ENCODE peak calls at places on chromosome 11, in seven cellular contexts. S is neural crest cell, M is Caco-2, B is cardiac fibroblast, D is lower lobe of right lung, X is pancreas, G is HFF-Myc. V is an unnamed sample.

GRCh38 chr11:132171031-132171430 is 800.6 kb downstream of the NTM start:
- DNase-seq in M (no peak), X (no peak), S (no peak), B (no peak), D (no peak), G (no peak), V (no peak)

GRCh38 chr11:16703795-16704194 is 34.7 kb upstream of the C11orf58 start:
- DNase-seq in D (no peak), S (no peak), M (no peak), X (no peak), G (no peak), B (no peak), V (no peak)

GRCh38 chr11:78499971-78500370 is 74.7 kb downstream of the NARS2 start:
- DNase-seq in D (no peak), S (no peak), B (peak), G (no peak), M (no peak), X (no peak), V (no peak)

GRCh38 chr11:11806074-11806473 is 35.7 kb upstream of the USP47 start:
- DNase-seq in B (no peak), D (no peak), G (no peak), S (no peak), M (no peak), X (no peak), V (no peak)

GRCh38 chr11:132084433-132084832 is 714.0 kb downstream of the NTM start:
- DNase-seq in X (no peak), G (no peak), D (no peak), B (no peak), M (no peak), S (no peak), V (no peak)

GRCh38 chr11:79366218-79366617 is 74.6 kb downstream of the TENM4 start:
- DNase-seq in X (no peak), G (no peak), D (no peak), B (no peak), M (no peak), S (no peak), V (no peak)

GRCh38 chr11:65150513-65151271 is 16.4 kb upstream of the SYVN1 start:
- DNase-seq in M (no peak), S (no peak), D (peak), X (peak), G (peak), B (peak), V (peak)

GRCh38 chr11:101187748-101188147 is 58.1 kb upstream of the PGR start:
- DNase-seq in S (no peak), G (no peak), M (no peak), B (no peak), X (no peak), D (no peak), V (no peak)

GRCh38 chr11:76576166-76576565 is 94.4 kb downstream of the LRRC32 start:
- DNase-seq in M (no peak), D (no peak), S (no peak), X (no peak), G (no peak), B (no peak), V (no peak)

GRCh38 chr11:130070829-130071205 is 1.1 kb downstream of the APLP2 start:
- DNase-seq in G (no peak), D (peak), S (no peak), X (no peak), B (peak), M (no peak), V (no peak)

GRCh38 chr11:12079726-12080556 is 30.4 kb upstream of the MICAL2 start:
- DNase-seq in M (peak), G (peak), X (no peak), B (peak), D (no peak), S (no peak), V (no peak)

GRCh38 chr11:78731008-78731407 is 156.3 kb upstream of the NARS2 start:
- DNase-seq in G (no peak), S (no peak), X (no peak), B (peak), M (no peak), D (no peak), V (no peak)

GRCh38 chr11:94897330-94897768 is 76.0 kb downstream of the CWC15 start:
- DNase-seq in B (peak), M (peak), S (peak), G (peak), D (no peak), X (no peak), V (peak)

GRCh38 chr11:113847580-113847979 is 27.8 kb downstream of the USP28 start:
- DNase-seq in G (no peak), X (no peak), B (no peak), D (no peak), M (no peak), S (no peak), V (no peak)

GRCh38 chr11:114257621-114258558 is 38.3 kb upstream of the NNMT start:
- DNase-seq in S (peak), G (no peak), M (peak), B (peak), D (peak), X (no peak), V (no peak)

GRCh38 chr11:59174664-59175033 is 2.7 kb downstream of the DTX4 start:
- DNase-seq in M (peak), X (no peak), D (no peak), B (no peak), S (no peak), G (no peak), V (no peak)

GRCh38 chr11:34300571-34301295 is 57.1 kb downstream of the ABTB2 start:
- DNase-seq in S (no peak), B (no peak), D (no peak), X (no peak), M (no peak), G (no peak), V (no peak)

GRCh38 chr11:13970986-13971385 is 8.5 kb downstream of the SPON1 start:
- DNase-seq in M (peak), X (no peak), S (no peak), G (no peak), B (no peak), D (no peak), V (no peak)

GRCh38 chr11:63839508-63840355 is 822 bp downstream of the MARK2 start:
- DNase-seq in G (no peak), M (peak), S (no peak), X (peak), D (peak), B (peak), V (no peak)

GRCh38 chr11:132056689-132057088 is 686.3 kb downstream of the NTM start:
- DNase-seq in S (no peak), X (no peak), M (no peak), G (peak), B (peak), D (no peak), V (no peak)

GRCh38 chr11:35045219-35045819 is 93.7 kb upstream of the CD44 start:
- DNase-seq in B (no peak), G (no peak), M (peak), X (no peak), D (no peak), S (no peak), V (peak)

GRCh38 chr11:94400839-94401772 is at the start of gene GPR83:
- DNase-seq in B (peak), G (no peak), M (peak), S (peak), D (no peak), X (peak), V (no peak)

GRCh38 chr11:44578279-44578678 is 12.8 kb downstream of the CD82 start:
- DNase-seq in G (no peak), S (no peak), M (no peak), X (peak), D (no peak), B (no peak), V (peak)

GRCh38 chr11:88280673-88281316 is 56.7 kb downstream of the CTSC start:
- DNase-seq in X (no peak), S (no peak), D (no peak), B (peak), G (no peak), M (no peak), V (no peak)

GRCh38 chr11:18203723-18204122 is 31.1 kb downstream of the MRGPRX4 start:
- DNase-seq in S (peak), X (no peak), G (peak), D (no peak), M (peak), B (peak), V (peak)

GRCh38 chr11:76371170-76371569 is 9.8 kb downstream of the THAP12 start:
- DNase-seq in D (no peak), S (no peak), B (peak), X (no peak), G (peak), M (no peak), V (peak)

GRCh38 chr11:6365659-6366058 is 24.6 kb upstream of the SMPD1 start:
- DNase-seq in G (no peak), B (no peak), M (no peak), X (peak), D (no peak), S (no peak), V (no peak)

GRCh38 chr11:19988598-19988997 is 171.7 kb downstream of the DBX1 start:
- DNase-seq in B (peak), S (no peak), M (no peak), G (no peak), X (no peak), D (peak), V (no peak)

GRCh38 chr11:119614227-119615002 is 114.6 kb downstream of the NECTIN1 start:
- DNase-seq in B (no peak), M (no peak), S (no peak), D (no peak), G (no peak), X (no peak), V (no peak)

GRCh38 chr11:119615879-119616190 is 113.2 kb downstream of the NECTIN1 start:
- DNase-seq in B (no peak), D (no peak), G (no peak), M (no peak), X (no peak), S (no peak), V (no peak)

GRCh38 chr11:119615003-119615878 is 113.8 kb downstream of the NECTIN1 start:
- DNase-seq in G (peak), X (no peak), D (no peak), M (no peak), B (peak), S (no peak), V (peak)

GRCh38 chr11:119611027-119611426 is 118.0 kb downstream of the NECTIN1 start:
- DNase-seq in B (no peak), S (no peak), G (no peak), X (no peak), D (no peak), M (no peak), V (no peak)

DNA sequence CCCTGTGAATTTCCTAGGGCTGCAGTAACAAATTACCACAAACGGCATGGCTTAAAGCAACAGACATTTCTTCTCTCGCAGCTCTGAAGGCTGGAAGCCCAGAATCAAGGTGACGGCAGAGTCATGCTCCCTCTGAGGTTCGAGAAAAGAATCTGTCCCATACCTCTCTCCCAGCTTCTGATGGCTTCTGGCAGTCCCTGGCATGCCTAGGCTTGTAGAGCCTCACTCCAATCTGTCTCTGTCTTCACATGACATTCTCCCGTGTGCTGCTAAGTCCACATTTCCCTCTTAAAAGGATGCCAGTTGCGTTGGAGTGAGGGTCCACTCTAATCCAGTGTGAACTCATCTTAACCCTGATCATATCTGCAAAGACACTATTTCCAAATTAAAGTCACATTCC is 116.2 kb downstream of the NECTIN1 start:
- DNase-seq in M (no peak), X (no peak), D (no peak), S (no peak), B (no peak), G (no peak), V (no peak)
- TF ChIP-seq CTCF in M (no peak), X (no peak), D (no peak), S (no peak), B (no peak), G (no peak), V (no peak)

GRCh38 chr11:70414341-70415100 is 16.2 kb downstream of the CTTN start:
- DNase-seq in D (no peak), G (no peak), M (no peak), B (no peak), X (no peak), S (no peak), V (no peak)

GRCh38 chr11:70415642-70416395 is 17.5 kb downstream of the CTTN start:
- DNase-seq in X (no peak), B (peak), G (peak), S (no peak), M (no peak), D (no peak), V (no peak)

GRCh38 chr11:70416881-70417280 is 18.6 kb downstream of the CTTN start:
- DNase-seq in G (no peak), B (no peak), D (no peak), S (no peak), X (no peak), M (no peak), V (no peak)

GRCh38 chr11:70413151-70413550 is 14.8 kb downstream of the CTTN start:
- DNase-seq in D (no peak), S (no peak), G (no peak), M (no peak), B (no peak), X (no peak), V (no peak)

GRCh38 chr11:70415176-70415575 is 16.8 kb downstream of the CTTN start:
- DNase-seq in B (peak), M (peak), X (no peak), D (no peak), S (no peak), G (peak), V (no peak)
- TF ChIP-seq CTCF in B (peak), M (peak), X (no peak), D (no peak), S (peak), G (peak), V (no peak)

DNA sequence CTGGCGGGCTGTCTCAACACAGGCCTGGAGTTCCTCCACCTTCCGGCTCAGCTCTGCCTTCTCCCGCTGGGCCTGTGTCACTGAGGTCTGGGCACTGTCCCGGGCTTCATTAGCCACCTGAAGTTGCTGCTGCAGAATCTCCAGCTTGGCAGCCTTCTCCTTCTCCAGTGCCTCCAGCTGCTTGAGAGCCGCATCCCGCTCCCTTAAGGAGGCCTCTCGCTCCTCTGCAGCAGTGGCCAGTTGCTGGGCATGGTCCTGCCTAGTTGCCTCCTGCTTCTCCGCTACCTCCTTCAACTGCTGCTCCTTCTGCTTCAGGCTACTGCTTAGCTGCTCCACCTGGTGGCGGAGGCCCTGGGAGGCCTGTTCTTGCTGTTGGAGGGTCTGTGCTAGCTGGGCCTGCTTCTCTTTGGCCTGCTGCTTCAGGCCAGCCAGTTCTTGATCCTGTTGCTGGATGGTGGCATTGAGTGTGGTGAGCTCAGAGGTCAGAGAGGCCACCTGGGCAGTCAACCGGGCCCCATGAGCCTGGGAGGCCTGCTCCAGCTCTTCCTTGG is 16.9 kb downstream of the IL18BP start:
- DNase-seq in S (no peak), D (no peak), G (no peak), M (peak), B (no peak), X (no peak), V (no peak)
- TF ChIP-seq CTCF in S (peak), D (no peak), G (peak), M (peak), B (peak), X (no peak), V (peak)

GRCh38 chr11:62340269-62340901 is 3.1 kb downstream of the ASRGL1 start:
- DNase-seq in X (no peak), M (peak), S (peak), G (peak), B (peak), D (peak), V (peak)

GRCh38 chr11:62338218-62338617 is 970 bp downstream of the ASRGL1 start:
- DNase-seq in G (no peak), B (no peak), X (no peak), M (peak), D (no peak), S (no peak), V (no peak)

GRCh38 chr11:62333768-62334167 is 3.5 kb upstream of the ASRGL1 start:
- DNase-seq in G (no peak), B (no peak), M (no peak), X (no peak), D (no peak), S (no peak), V (no peak)

GRCh38 chr11:62336949-62337681 is at the start of gene ASRGL1:
- DNase-seq in S (peak), M (peak), G (peak), D (peak), B (peak), X (peak), V (peak)

GRCh38 chr11:62337682-62338181 is 484 bp downstream of the ASRGL1 start:
- DNase-seq in S (peak), B (peak), D (peak), M (peak), X (peak), G (no peak), V (no peak)
- TF ChIP-seq CTCF in S (no peak), B (no peak), D (no peak), M (peak), X (no peak), G (no peak), V (no peak)

GRCh38 chr11:47235163-47235562 is 13.5 kb downstream of the ACP2 start:
- DNase-seq in D (no peak), B (no peak), X (peak), S (no peak), M (no peak), G (no peak), V (no peak)

GRCh38 chr11:47236482-47236881 is 12.1 kb downstream of the ACP2 start:
- DNase-seq in D (no peak), G (no peak), S (no peak), X (no peak), B (peak), M (no peak), V (no peak)

GRCh38 chr11:47234669-47235075 is 13.9 kb downstream of the ACP2 start:
- DNase-seq in G (no peak), S (no peak), X (peak), D (peak), B (peak), M (no peak), V (no peak)

GRCh38 chr11:47233051-47233450 is 15.6 kb downstream of the ACP2 start:
- DNase-seq in X (no peak), B (no peak), M (no peak), S (no peak), D (no peak), G (no peak), V (no peak)

DNA sequence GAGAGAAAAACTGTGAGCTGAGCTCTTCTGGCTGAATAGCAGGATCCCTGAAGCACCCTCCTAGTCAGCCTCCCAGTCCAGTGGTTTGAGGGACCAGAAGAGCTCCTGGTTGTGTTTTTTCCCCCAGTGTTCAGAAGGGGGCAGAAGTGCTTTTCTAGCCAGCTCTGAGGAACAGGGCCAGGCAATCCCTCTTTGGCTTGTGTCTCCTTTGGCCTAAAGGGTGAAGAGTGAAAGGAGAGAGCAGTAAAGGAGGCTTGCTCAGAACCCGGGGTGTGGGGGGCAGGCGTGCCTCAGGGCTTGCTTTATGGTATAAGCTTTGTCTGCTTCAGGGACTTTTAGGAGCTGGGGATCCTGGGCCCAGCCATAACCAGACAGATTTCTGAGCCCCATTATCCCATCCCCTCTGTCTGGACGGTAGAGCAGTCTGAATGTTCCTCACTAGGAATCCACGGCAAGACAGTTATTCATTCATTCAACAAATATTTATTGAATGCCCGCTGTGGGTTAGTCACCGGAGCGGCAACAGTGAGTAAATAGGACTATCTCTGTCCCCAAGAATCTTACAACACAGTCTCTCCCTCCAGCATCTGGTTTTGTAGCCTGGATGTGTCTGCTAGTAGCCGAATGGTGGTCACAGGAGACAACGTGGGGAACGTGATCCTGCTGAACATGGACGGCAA is 14.5 kb downstream of the ACP2 start:
- DNase-seq in D (no peak), G (no peak), B (peak), M (peak), X (no peak), S (no peak), V (no peak)
- TF ChIP-seq CTCF in D (peak), G (peak), B (peak), M (peak), X (no peak), S (no peak), V (no peak)

V was measured in GM20000.